ENCODE peak calls at places on chromosomes 11 and 22, in ten cellular contexts. G, Q, M, A, D, V, T, W, L and O are unnamed samples.

GRCh38 chr22:45201678-45202332 is 38.1 kb downstream of the NUP50 start:
- DNase-seq in L (no peak), W (peak), T (no peak), A (peak), M (no peak), Q (no peak), V (no peak), D (peak), G (no peak), O (no peak)

GRCh38 chr22:49007013-49007653 is 820.5 kb downstream of the BRD1 start:
- DNase-seq in M (no peak), T (no peak), G (no peak), L (no peak), V (no peak), A (no peak), D (no peak), Q (no peak), W (no peak), O (no peak)

GRCh38 chr11:133153031-133153430 is 379.3 kb downstream of the OPCML start:
- DNase-seq in G (no peak), W (no peak), T (no peak), V (no peak), M (no peak), A (no peak), Q (no peak), L (no peak), D (no peak), O (no peak)

GRCh38 chr11:43852057-43852636 is 28.5 kb upstream of the ALKBH3 start:
- DNase-seq in L (peak), Q (peak), G (peak), D (peak), W (peak), M (no peak), T (peak), V (peak), A (peak), O (no peak)

GRCh38 chr22:46073683-46074504 is 76.4 kb upstream of the PPARA start:
- DNase-seq in M (no peak), Q (peak), V (no peak), G (no peak), T (no peak), L (no peak), W (no peak), D (no peak), A (no peak), O (no peak)

GRCh38 chr22:46058591-46059519 is 81.9 kb upstream of the WNT7B start:
- DNase-seq in A (no peak), V (no peak), L (no peak), W (no peak), D (no peak), M (no peak), T (no peak), G (peak), Q (no peak), O (no peak)

GRCh38 chr11:10728154-10728553 is 22.9 kb upstream of the CTR9 start:
- DNase-seq in T (no peak), M (no peak), W (no peak), G (no peak), V (no peak), Q (no peak), A (no peak), L (no peak), D (no peak), O (no peak)

GRCh38 chr11:126061707-126062678 is 673 bp downstream of the CDON start:
- DNase-seq in L (peak), A (no peak), T (no peak), M (peak), V (no peak), G (peak), W (peak), Q (peak), D (peak), O (no peak)

GRCh38 chr11:127345819-127346459 is 345.4 kb upstream of the KIRREL3 start:
- DNase-seq in D (no peak), M (peak), L (peak), W (peak), A (peak), Q (peak), V (peak), T (peak), G (peak), O (no peak)

GRCh38 chr11:117677729-117678310 is 119.2 kb downstream of the DSCAML1 start:
- DNase-seq in L (no peak), V (no peak), G (no peak), Q (no peak), A (no peak), T (no peak), D (no peak), M (no peak), W (no peak), O (no peak)

GRCh38 chr11:9250139-9250582 is 15.0 kb downstream of the DENND5A start:
- DNase-seq in A (peak), L (no peak), T (no peak), Q (no peak), V (peak), D (no peak), G (no peak), W (no peak), M (no peak), O (no peak)

GRCh38 chr11:28303477-28304191 is 195.4 kb downstream of the METTL15 start:
- DNase-seq in V (no peak), W (no peak), M (no peak), G (no peak), A (no peak), T (no peak), Q (no peak), L (no peak), D (no peak), O (no peak)

GRCh38 chr11:93131709-93132108 is 66.1 kb downstream of the SLC36A4 start:
- DNase-seq in V (no peak), D (no peak), A (no peak), T (no peak), G (peak), W (no peak), Q (peak), L (no peak), M (no peak), O (no peak)

GRCh38 chr11:75267171-75267970 is 26.8 kb downstream of the TPBGL start:
- DNase-seq in G (no peak), D (no peak), A (no peak), T (no peak), W (no peak), L (no peak), V (no peak), Q (no peak), M (no peak), O (no peak)

GRCh38 chr22:24432059-24432853 is 4.9 kb downstream of the ADORA2A start:
- DNase-seq in A (no peak), W (peak), V (no peak), M (peak), L (no peak), D (peak), T (no peak), G (peak), Q (no peak), O (no peak)

GRCh38 chr22:38429460-38430128 is 25.4 kb downstream of the KCNJ4 start:
- DNase-seq in Q (peak), A (no peak), W (peak), L (no peak), D (no peak), M (no peak), G (peak), V (no peak), T (no peak), O (no peak)

GRCh38 chr11:15059132-15059531 is 14.3 kb upstream of the CALCB start:
- DNase-seq in D (no peak), M (no peak), Q (no peak), G (no peak), W (no peak), L (peak), T (no peak), A (no peak), V (no peak), O (no peak)

GRCh38 chr11:125344846-125345705 is 151.0 kb downstream of the FEZ1 start:
- DNase-seq in T (no peak), M (no peak), V (no peak), A (no peak), D (no peak), L (no peak), W (no peak), Q (no peak), G (no peak), O (no peak)

GRCh38 chr11:78399136-78399535 is 18.5 kb downstream of the GAB2 start:
- DNase-seq in Q (no peak), G (no peak), W (no peak), L (no peak), M (no peak), V (no peak), D (no peak), A (no peak), T (no peak), O (no peak)

GRCh38 chr22:43479311-43479710 is 67.5 kb downstream of the MPPED1 start:
- DNase-seq in T (no peak), V (no peak), W (no peak), D (no peak), L (no peak), Q (no peak), G (no peak), A (no peak), M (no peak), O (no peak)

GRCh38 chr11:67117667-67118058 is 1.4 kb upstream of the KDM2A start:
- DNase-seq in G (peak), T (no peak), V (no peak), M (no peak), Q (no peak), D (no peak), W (peak), L (no peak), A (no peak), O (peak)

GRCh38 chr22:35883028-35883620 is 145.5 kb downstream of the RBFOX2 start:
- DNase-seq in V (no peak), M (no peak), L (peak), T (peak), A (peak), D (peak), G (no peak), Q (no peak), W (peak), O (no peak)

GRCh38 chr11:128765104-128765503 is 71.2 kb downstream of the FLI1 start:
- DNase-seq in G (no peak), W (no peak), D (no peak), A (no peak), M (no peak), T (no peak), Q (no peak), V (no peak), L (no peak), O (no peak)

GRCh38 chr11:100632970-100633452 is 54.1 kb upstream of the ARHGAP42 start:
- DNase-seq in Q (peak), G (peak), W (peak), M (peak), L (peak), V (no peak), T (no peak), A (peak), D (no peak), O (no peak)

GRCh38 chr11:15673408-15673811 is 558.7 kb downstream of the INSC start:
- DNase-seq in G (peak), D (no peak), A (no peak), W (no peak), L (no peak), Q (no peak), M (no peak), V (no peak), T (no peak), O (no peak)

GRCh38 chr11:121318848-121319834 is 26.6 kb downstream of the SC5D start:
- DNase-seq in M (peak), L (peak), T (peak), G (peak), A (peak), W (peak), V (no peak), Q (peak), D (peak), O (no peak)

GRCh38 chr22:29062286-29062949 is 787 bp upstream of the C22orf31 start:
- DNase-seq in A (no peak), Q (no peak), V (no peak), L (no peak), D (no peak), W (no peak), M (no peak), G (no peak), T (no peak), O (no peak)